ENCODE peak calls at places on chromosomes 7 and 10, in seven cellular contexts. One of them, this sample, is unnamed. For H3K36me3, the result is how much of the 10 kb centered on the place peaks cover.

GRCh38 chr7:142822714-142823113 is 32.2 kb upstream of the EPHB6 start:
- DNase-seq in heart left ventricle: no peak
- DNase-seq in heart right ventricle: no peak
- DNase-seq in hepatocyte: no peak
- DNase-seq in pancreas: no peak
- DNase-seq in left ventricle myocardium inferior: no peak
- DNase-seq in PC-3: no peak
- DNase-seq in this sample: no peak

GRCh38 chr10:8946451-8946850 is 892.0 kb downstream of the GATA3 start:
- DNase-seq in heart left ventricle: no peak
- DNase-seq in heart right ventricle: no peak
- DNase-seq in hepatocyte: no peak
- DNase-seq in pancreas: no peak
- DNase-seq in left ventricle myocardium inferior: no peak
- DNase-seq in PC-3: no peak
- DNase-seq in this sample: no peak

GRCh38 chr10:103802637-103803353 is 52.6 kb downstream of the SH3PXD2A start:
- DNase-seq in heart left ventricle: no peak
- DNase-seq in heart right ventricle: no peak
- DNase-seq in hepatocyte: no peak
- DNase-seq in pancreas: no peak
- DNase-seq in left ventricle myocardium inferior: no peak
- DNase-seq in PC-3: no peak
- DNase-seq in this sample: no peak

GRCh38 chr7:117873056-117873932 is at the start of gene CTTNBP2:
- DNase-seq in heart left ventricle: peak
- DNase-seq in heart right ventricle: peak
- DNase-seq in hepatocyte: peak
- DNase-seq in pancreas: peak
- DNase-seq in left ventricle myocardium inferior: peak
- DNase-seq in PC-3: peak
- DNase-seq in this sample: peak

GRCh38 chr7:101549734-101550133 is 79.4 kb downstream of the MYL10 start:
- DNase-seq in heart left ventricle: peak
- DNase-seq in heart right ventricle: no peak
- DNase-seq in hepatocyte: no peak
- DNase-seq in pancreas: no peak
- DNase-seq in left ventricle myocardium inferior: no peak
- DNase-seq in PC-3: no peak
- DNase-seq in this sample: peak

GRCh38 chr10:7054915-7055314 is 355.9 kb downstream of the SFMBT2 start:
- DNase-seq in heart left ventricle: no peak
- DNase-seq in heart right ventricle: no peak
- DNase-seq in hepatocyte: no peak
- DNase-seq in pancreas: no peak
- DNase-seq in left ventricle myocardium inferior: no peak
- DNase-seq in PC-3: peak
- DNase-seq in this sample: peak

GRCh38 chr10:12376211-12376610 is 26.9 kb downstream of the CAMK1D start:
- DNase-seq in heart left ventricle: no peak
- DNase-seq in heart right ventricle: no peak
- DNase-seq in hepatocyte: no peak
- DNase-seq in pancreas: no peak
- DNase-seq in left ventricle myocardium inferior: no peak
- DNase-seq in PC-3: no peak
- DNase-seq in this sample: no peak

GRCh38 chr7:87505122-87505521 is 29.6 kb upstream of the ABCB4 start:
- DNase-seq in heart left ventricle: no peak
- DNase-seq in heart right ventricle: no peak
- DNase-seq in hepatocyte: no peak
- DNase-seq in pancreas: no peak
- DNase-seq in left ventricle myocardium inferior: no peak
- DNase-seq in PC-3: peak
- DNase-seq in this sample: no peak

GRCh38 chr7:152747224-152747623 is 12.3 kb upstream of the ACTR3B start:
- DNase-seq in heart left ventricle: no peak
- DNase-seq in heart right ventricle: no peak
- DNase-seq in hepatocyte: no peak
- DNase-seq in pancreas: no peak
- DNase-seq in left ventricle myocardium inferior: no peak
- DNase-seq in PC-3: no peak
- DNase-seq in this sample: no peak

GRCh38 chr10:114252097-114252496 is 13.0 kb downstream of the VWA2 start:
- DNase-seq in heart left ventricle: no peak
- DNase-seq in heart right ventricle: no peak
- DNase-seq in hepatocyte: no peak
- DNase-seq in pancreas: no peak
- DNase-seq in left ventricle myocardium inferior: no peak
- DNase-seq in PC-3: no peak
- DNase-seq in this sample: no peak

GRCh38 chr7:2403014-2403717 is at the start of gene CHST12:
- DNase-seq in heart left ventricle: peak
- DNase-seq in heart right ventricle: peak
- DNase-seq in hepatocyte: peak
- DNase-seq in pancreas: peak
- DNase-seq in left ventricle myocardium inferior: peak
- DNase-seq in PC-3: peak
- DNase-seq in this sample: peak

GRCh38 chr7:2405201-2405600 is 1.8 kb downstream of the CHST12 start:
- DNase-seq in heart left ventricle: no peak
- DNase-seq in heart right ventricle: no peak
- DNase-seq in hepatocyte: no peak
- DNase-seq in pancreas: no peak
- DNase-seq in left ventricle myocardium inferior: no peak
- DNase-seq in PC-3: no peak
- DNase-seq in this sample: no peak

GRCh38 chr7:2403718-2404648 is 572 bp downstream of the CHST12 start:
- DNase-seq in heart left ventricle: peak
- DNase-seq in heart right ventricle: no peak
- DNase-seq in hepatocyte: peak
- DNase-seq in pancreas: peak
- DNase-seq in left ventricle myocardium inferior: peak
- DNase-seq in PC-3: peak
- DNase-seq in this sample: peak

GRCh38 chr7:2405601-2406345 is 2.4 kb downstream of the CHST12 start:
- DNase-seq in heart left ventricle: no peak
- DNase-seq in heart right ventricle: no peak
- DNase-seq in hepatocyte: no peak
- DNase-seq in pancreas: no peak
- DNase-seq in left ventricle myocardium inferior: no peak
- DNase-seq in PC-3: no peak
- DNase-seq in this sample: no peak

GRCh38 chr7:2404714-2405119 is 1.3 kb downstream of the CHST12 start:
- DNase-seq in heart left ventricle: no peak
- DNase-seq in heart right ventricle: no peak
- DNase-seq in hepatocyte: no peak
- DNase-seq in pancreas: no peak
- DNase-seq in left ventricle myocardium inferior: no peak
- DNase-seq in PC-3: no peak
- DNase-seq in this sample: no peak
- H3K27ac ChIP-seq in heart left ventricle: peak
- H3K27ac ChIP-seq in heart right ventricle: peak
- H3K27ac ChIP-seq in hepatocyte: no peak
- H3K27ac ChIP-seq in pancreas: no peak
- H3K27ac ChIP-seq in left ventricle myocardium inferior: peak
- H3K27ac ChIP-seq in PC-3: no peak
- H3K27ac ChIP-seq in this sample: no peak

GRCh38 chr10:29239569-29240472 is 49.0 kb upstream of the LYZL1 start:
- DNase-seq in heart left ventricle: no peak
- DNase-seq in heart right ventricle: no peak
- DNase-seq in hepatocyte: peak
- DNase-seq in pancreas: no peak
- DNase-seq in left ventricle myocardium inferior: no peak
- DNase-seq in PC-3: peak
- DNase-seq in this sample: peak
- TF ChIP-seq CTCF in heart left ventricle: peak
- TF ChIP-seq CTCF in heart right ventricle: peak
- TF ChIP-seq CTCF in hepatocyte: peak
- TF ChIP-seq CTCF in pancreas: no peak
- TF ChIP-seq CTCF in left ventricle myocardium inferior: peak
- TF ChIP-seq CTCF in PC-3: peak
- TF ChIP-seq CTCF in this sample: peak

DNA sequence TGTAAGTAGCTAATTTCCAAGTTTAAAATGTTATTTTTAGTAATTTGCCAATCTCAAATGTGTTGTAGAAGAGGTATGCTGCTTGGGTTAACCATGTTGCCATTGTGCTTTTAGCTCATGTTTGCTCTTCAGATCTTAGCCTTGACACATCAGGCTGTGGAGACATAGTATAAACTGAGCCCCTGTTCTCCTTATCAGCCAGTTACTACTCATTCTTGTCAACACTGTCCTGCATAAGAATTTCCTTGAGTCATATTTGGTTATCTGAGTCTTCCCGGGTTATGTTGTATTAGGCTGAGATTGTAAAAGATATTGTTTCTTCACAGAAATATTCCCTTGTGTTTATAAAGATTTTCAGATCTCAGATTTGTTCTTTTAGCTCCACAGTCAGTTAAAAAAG is 4.1 kb downstream of the SSBP1 start:
- DNase-seq in heart left ventricle: no peak
- DNase-seq in heart right ventricle: no peak
- DNase-seq in hepatocyte: peak
- DNase-seq in pancreas: no peak
- DNase-seq in left ventricle myocardium inferior: no peak
- DNase-seq in PC-3: no peak
- DNase-seq in this sample: no peak
- H3K36me3 ChIP-seq in heart left ventricle: half or more
- H3K36me3 ChIP-seq in heart right ventricle: under half
- H3K36me3 ChIP-seq in hepatocyte: under half
- H3K36me3 ChIP-seq in pancreas: under half
- H3K36me3 ChIP-seq in left ventricle myocardium inferior: half or more
- H3K36me3 ChIP-seq in PC-3: half or more
- H3K36me3 ChIP-seq in this sample: half or more

DNA sequence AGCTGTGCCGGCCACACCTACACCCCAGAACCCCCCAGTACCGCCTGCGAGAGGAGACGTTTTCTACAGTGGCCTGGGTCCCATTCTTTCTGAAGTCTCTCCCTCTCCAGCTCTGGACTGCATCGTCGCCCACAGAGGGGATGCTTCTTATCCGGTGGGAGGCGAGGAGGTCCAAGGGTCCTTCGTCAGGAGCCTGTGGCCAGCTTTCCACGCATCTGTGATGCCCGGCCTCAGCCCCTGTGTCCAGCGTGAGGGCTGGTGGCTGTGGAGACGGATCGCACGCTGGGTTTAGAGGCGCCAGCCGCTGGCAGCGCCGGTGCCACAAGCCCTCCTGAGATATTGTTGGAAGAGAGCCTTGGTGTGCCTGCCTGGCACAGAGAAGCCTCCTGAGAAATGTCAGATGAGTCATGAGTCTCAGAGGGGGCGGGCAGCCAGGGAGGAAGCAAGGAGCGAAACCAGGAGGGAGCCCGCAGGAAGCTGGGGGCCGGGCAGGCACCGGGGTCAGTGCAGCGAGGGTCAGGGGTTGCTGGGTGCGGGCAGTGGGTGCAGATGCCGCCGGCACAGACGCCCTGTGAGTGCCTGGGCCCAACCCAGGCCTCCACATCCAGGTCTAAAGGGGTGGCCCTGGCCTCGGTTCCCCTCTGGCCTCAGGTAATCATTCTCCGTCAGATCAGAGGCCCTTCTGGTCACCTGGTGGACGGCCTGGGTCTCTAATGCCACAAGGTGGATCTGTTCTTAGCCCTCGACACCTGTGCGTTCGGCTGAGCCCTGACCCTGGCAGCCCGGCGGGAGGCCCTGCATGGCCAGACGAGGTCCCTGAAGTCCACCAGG is 86.0 kb upstream of the DIP2C start:
- DNase-seq in heart left ventricle: no peak
- DNase-seq in heart right ventricle: no peak
- DNase-seq in hepatocyte: no peak
- DNase-seq in pancreas: no peak
- DNase-seq in left ventricle myocardium inferior: no peak
- DNase-seq in PC-3: peak
- DNase-seq in this sample: no peak
- H3K27ac ChIP-seq in heart left ventricle: no peak
- H3K27ac ChIP-seq in heart right ventricle: no peak
- H3K27ac ChIP-seq in hepatocyte: no peak
- H3K27ac ChIP-seq in pancreas: no peak
- H3K27ac ChIP-seq in left ventricle myocardium inferior: no peak
- H3K27ac ChIP-seq in PC-3: no peak
- H3K27ac ChIP-seq in this sample: no peak

GRCh38 chr10:113108180-113108835 is 158.3 kb downstream of the TCF7L2 start:
- DNase-seq in heart left ventricle: no peak
- DNase-seq in heart right ventricle: no peak
- DNase-seq in hepatocyte: no peak
- DNase-seq in pancreas: no peak
- DNase-seq in left ventricle myocardium inferior: no peak
- DNase-seq in PC-3: peak
- DNase-seq in this sample: peak
- TF ChIP-seq CTCF in heart left ventricle: no peak
- TF ChIP-seq CTCF in heart right ventricle: peak
- TF ChIP-seq CTCF in hepatocyte: peak
- TF ChIP-seq CTCF in pancreas: no peak
- TF ChIP-seq CTCF in left ventricle myocardium inferior: peak
- TF ChIP-seq CTCF in PC-3: peak
- TF ChIP-seq CTCF in this sample: peak

GRCh38 chr7:36405409-36405803 is 15.7 kb downstream of the ANLN start:
- DNase-seq in heart left ventricle: no peak
- DNase-seq in heart right ventricle: no peak
- DNase-seq in hepatocyte: no peak
- DNase-seq in pancreas: no peak
- DNase-seq in left ventricle myocardium inferior: no peak
- DNase-seq in PC-3: no peak
- DNase-seq in this sample: no peak

GRCh38 chr7:36407636-36408550 is 18.2 kb downstream of the ANLN start:
- DNase-seq in heart left ventricle: no peak
- DNase-seq in heart right ventricle: no peak
- DNase-seq in hepatocyte: no peak
- DNase-seq in pancreas: no peak
- DNase-seq in left ventricle myocardium inferior: no peak
- DNase-seq in PC-3: no peak
- DNase-seq in this sample: no peak

GRCh38 chr7:36408589-36408988 is 18.9 kb downstream of the ANLN start:
- DNase-seq in heart left ventricle: no peak
- DNase-seq in heart right ventricle: no peak
- DNase-seq in hepatocyte: no peak
- DNase-seq in pancreas: no peak
- DNase-seq in left ventricle myocardium inferior: no peak
- DNase-seq in PC-3: peak
- DNase-seq in this sample: no peak

GRCh38 chr7:36406156-36406555 is 16.5 kb downstream of the ANLN start:
- DNase-seq in heart left ventricle: no peak
- DNase-seq in heart right ventricle: no peak
- DNase-seq in hepatocyte: no peak
- DNase-seq in pancreas: no peak
- DNase-seq in left ventricle myocardium inferior: no peak
- DNase-seq in PC-3: no peak
- DNase-seq in this sample: peak

GRCh38 chr7:36404639-36405408 is 15.2 kb downstream of the ANLN start:
- DNase-seq in heart left ventricle: no peak
- DNase-seq in heart right ventricle: no peak
- DNase-seq in hepatocyte: no peak
- DNase-seq in pancreas: no peak
- DNase-seq in left ventricle myocardium inferior: no peak
- DNase-seq in PC-3: peak
- DNase-seq in this sample: no peak
- H3K36me3 ChIP-seq in heart left ventricle: under half
- H3K36me3 ChIP-seq in heart right ventricle: under half
- H3K36me3 ChIP-seq in hepatocyte: under half
- H3K36me3 ChIP-seq in pancreas: under half
- H3K36me3 ChIP-seq in left ventricle myocardium inferior: under half
- H3K36me3 ChIP-seq in PC-3: half or more
- H3K36me3 ChIP-seq in this sample: half or more

This sample was measured in endodermal cell.